ENCODE peak calls at places on chromosomes 6 and 20, in nine cellular contexts. X is osteoblast; U is psoas muscle; N is effector memory CD4-positive, alpha-beta T cell; I is spleen; O is left ventricle myocardium inferior; S is tibial artery; B is SJSA1; Y is breast epithelium. W is an unnamed sample. For H3K4me1, the result is how much of the 10 kb centered on the place peaks cover.

GRCh38 chr6:13667655-13668054 is 44.0 kb downstream of the RANBP9 start:
- DNase-seq in X (no peak), U (no peak), N (no peak), I (no peak), O (no peak), S (no peak), B (no peak), Y (no peak), W (no peak)

GRCh38 chr6:140623498-140623897 is 1249.0 kb upstream of the CITED2 start:
- DNase-seq in X (no peak), U (no peak), N (no peak), I (no peak), O (no peak), S (no peak), B (no peak), Y (no peak), W (no peak)

GRCh38 chr6:3444276-3445088 is 12.4 kb downstream of the SLC22A23 start:
- DNase-seq in X (no peak), U (no peak), N (no peak), I (no peak), O (no peak), S (no peak), B (no peak), Y (no peak), W (no peak)

GRCh38 chr6:109891924-109892323 is 86.2 kb upstream of the GPR6 start:
- DNase-seq in X (no peak), U (no peak), N (no peak), I (no peak), O (no peak), S (no peak), B (no peak), Y (no peak), W (no peak)

GRCh38 chr20:53224851-53225250 is 252.7 kb downstream of the TSHZ2 start:
- DNase-seq in X (no peak), U (no peak), N (no peak), I (no peak), O (no peak), S (no peak), B (no peak), Y (no peak), W (no peak)

GRCh38 chr20:63635431-63636141 is 8.7 kb upstream of the GMEB2 start:
- DNase-seq in X (peak), U (no peak), N (peak), I (peak), O (no peak), S (no peak), B (no peak), Y (no peak), W (no peak)

GRCh38 chr20:57781901-57782300 is 72.1 kb upstream of the PMEPA1 start:
- DNase-seq in X (no peak), U (no peak), N (no peak), I (peak), O (no peak), S (no peak), B (no peak), Y (no peak), W (no peak)

GRCh38 chr20:35059612-35060011 is 33.0 kb downstream of the TRPC4AP start:
- DNase-seq in X (no peak), U (no peak), N (no peak), I (no peak), O (no peak), S (no peak), B (no peak), Y (no peak), W (no peak)

GRCh38 chr20:36744243-36744642 is 1.6 kb downstream of the NDRG3 start:
- DNase-seq in X (peak), U (no peak), N (no peak), I (no peak), O (no peak), S (no peak), B (no peak), Y (no peak), W (no peak)

GRCh38 chr6:57255451-57256181 is 33.5 kb upstream of the RAB23 start:
- DNase-seq in X (no peak), U (no peak), N (no peak), I (no peak), O (no peak), S (no peak), B (no peak), Y (no peak), W (no peak)

GRCh38 chr6:48933136-48933535 is 529.9 kb downstream of the MMUT start:
- DNase-seq in X (no peak), U (no peak), N (no peak), I (no peak), O (no peak), S (no peak), B (no peak), Y (no peak), W (no peak)

GRCh38 chr6:4274382-4275082 is 139.2 kb upstream of the ECI2 start:
- DNase-seq in X (no peak), U (no peak), N (no peak), I (no peak), O (no peak), S (no peak), B (no peak), Y (no peak), W (no peak)

GRCh38 chr6:29861521-29862255 is 34.1 kb downstream of the HLA-G start:
- DNase-seq in X (no peak), U (no peak), N (no peak), I (no peak), O (no peak), S (no peak), B (no peak), Y (no peak), W (no peak)

GRCh38 chr6:168045141-168045691 is 33.8 kb downstream of the FRMD1 start:
- DNase-seq in X (peak), U (no peak), N (no peak), I (peak), O (no peak), S (no peak), B (no peak), Y (no peak), W (no peak)

GRCh38 chr20:48787861-48788375 is 39.9 kb downstream of the PREX1 start:
- DNase-seq in X (peak), U (no peak), N (no peak), I (peak), O (no peak), S (no peak), B (peak), Y (no peak), W (no peak)

GRCh38 chr6:132198040-132198439 is 203.2 kb downstream of the MOXD1 start:
- DNase-seq in X (peak), U (no peak), N (no peak), I (no peak), O (no peak), S (no peak), B (peak), Y (no peak), W (no peak)

GRCh38 chr6:37628611-37629320 is 68.9 kb downstream of the MDGA1 start:
- DNase-seq in X (peak), U (no peak), N (no peak), I (no peak), O (no peak), S (no peak), B (peak), Y (no peak), W (no peak)

GRCh38 chr20:63061701-63062100 is 54.9 kb upstream of the BHLHE23 start:
- DNase-seq in X (no peak), U (no peak), N (no peak), I (peak), O (peak), S (no peak), B (no peak), Y (no peak), W (no peak)

GRCh38 chr20:20130399-20130798 is 78.1 kb downstream of the CFAP61 start:
- DNase-seq in X (no peak), U (no peak), N (no peak), I (no peak), O (no peak), S (no peak), B (no peak), Y (no peak), W (peak)

GRCh38 chr6:105136433-105137350 is 43.1 kb downstream of the POPDC3 start:
- DNase-seq in X (peak), U (peak), N (no peak), I (peak), O (peak), S (peak), B (peak), Y (no peak), W (peak)

GRCh38 chr6:14694308-14694707 is 551.6 kb upstream of the JARID2 start:
- DNase-seq in X (no peak), U (no peak), N (no peak), I (no peak), O (no peak), S (no peak), B (no peak), Y (no peak), W (no peak)

GRCh38 chr6:52399511-52400315 is 20.4 kb upstream of the EFHC1 start:
- DNase-seq in X (peak), U (no peak), N (no peak), I (no peak), O (no peak), S (no peak), B (peak), Y (no peak), W (no peak)

GRCh38 chr6:81293896-81294295 is 458.6 kb downstream of the TENT5A start:
- DNase-seq in X (no peak), U (no peak), N (no peak), I (no peak), O (no peak), S (no peak), B (no peak), Y (no peak), W (no peak)

GRCh38 chr6:52489881-52490280 is 69.7 kb downstream of the EFHC1 start:
- DNase-seq in X (no peak), U (no peak), N (no peak), I (no peak), O (no peak), S (no peak), B (no peak), Y (no peak), W (no peak)

GRCh38 chr6:79947191-79948173 is at the start of gene ELOVL4:
- DNase-seq in X (peak), U (peak), N (peak), I (peak), O (peak), S (peak), B (peak), Y (peak), W (peak)

GRCh38 chr20:43508604-43509040 is 1.1 kb downstream of the L3MBTL1 start:
- DNase-seq in X (no peak), U (no peak), N (no peak), I (no peak), O (no peak), S (no peak), B (no peak), Y (no peak), W (peak)

DNA sequence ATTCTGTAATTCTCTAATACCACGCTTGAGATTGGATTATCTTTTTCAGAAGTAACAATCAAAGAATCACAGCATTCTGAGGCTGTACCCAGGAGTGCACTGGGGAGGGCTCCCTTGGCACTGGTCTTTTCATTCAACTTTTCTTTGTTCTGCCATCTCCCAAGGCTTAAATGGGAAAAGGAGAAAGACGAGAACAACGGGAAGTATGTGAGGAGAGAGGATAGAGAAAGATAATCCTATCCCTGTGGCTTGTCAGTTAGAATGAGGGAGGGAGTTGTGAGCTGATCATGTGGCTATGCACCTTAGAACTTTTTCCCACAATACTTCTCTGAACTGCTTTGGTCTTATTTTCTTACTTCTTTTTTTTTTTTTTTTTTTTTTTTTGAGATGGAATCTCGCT is 83.1 kb downstream of the CAP2 start:
- DNase-seq in X (no peak), U (no peak), N (no peak), I (no peak), O (no peak), S (no peak), B (no peak), Y (no peak), W (no peak)
- H3K27ac ChIP-seq in X (no peak), U (peak), N (no peak), I (no peak), O (peak), S (peak), B (no peak), Y (no peak), W (no peak)

GRCh38 chr6:1860756-1861369 is 251.1 kb downstream of the FOXC1 start:
- DNase-seq in X (no peak), U (no peak), N (no peak), I (no peak), O (no peak), S (no peak), B (no peak), Y (no peak), W (no peak)
- H3K4me1 ChIP-seq in X (under half), U (under half), N (under half), I (under half), O (under half), S (under half), B (under half), Y (under half), W (under half)

GRCh38 chr20:29430531-29430930 is 1826.9 kb upstream of the DEFB115 start:
- DNase-seq in X (no peak), U (no peak), N (no peak), I (no peak), O (no peak), S (no peak), B (no peak), Y (no peak), W (no peak)

DNA sequence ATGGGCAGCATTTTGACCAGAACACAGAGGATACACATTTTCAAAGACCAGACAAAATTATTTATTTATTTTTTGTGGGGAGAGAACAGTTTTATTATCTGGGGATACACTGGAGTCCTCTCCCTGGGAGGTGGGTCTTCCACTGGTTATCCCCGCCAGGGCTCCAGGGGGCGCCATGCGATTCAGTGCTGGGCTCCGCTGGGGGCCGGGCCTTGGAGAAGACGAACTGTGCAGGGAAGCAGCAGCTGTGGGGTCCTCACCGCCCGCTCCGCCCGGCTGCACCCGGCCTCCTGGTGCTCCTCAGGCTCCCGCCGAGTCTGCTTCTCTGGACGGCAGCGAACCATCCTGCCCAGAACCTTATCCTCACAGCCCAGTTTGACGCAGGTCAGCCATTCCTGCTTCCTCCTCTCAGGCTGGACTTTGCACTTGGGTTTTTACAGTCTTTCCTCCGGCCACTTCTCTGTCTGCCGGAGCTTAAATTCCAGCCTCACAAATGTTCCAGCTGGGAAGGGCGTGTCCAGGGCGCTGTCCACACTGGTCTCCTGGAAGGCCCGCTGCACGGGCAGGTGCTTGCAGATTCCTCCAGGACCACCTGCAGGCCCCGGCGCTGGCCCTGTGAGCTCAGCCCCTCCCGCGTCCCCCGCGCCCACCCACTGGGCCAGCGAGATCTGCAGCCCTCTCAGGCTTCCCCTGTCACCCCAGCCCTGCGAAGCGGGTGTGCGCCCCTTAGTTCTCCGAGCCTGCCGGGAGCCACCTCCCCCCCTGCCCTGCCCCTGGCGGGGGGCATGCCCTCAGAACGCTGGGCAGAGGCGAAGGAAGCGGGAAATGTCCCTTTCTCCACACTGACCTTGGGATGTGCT is 1830.0 kb upstream of the DEFB115 start:
- DNase-seq in X (no peak), U (no peak), N (no peak), I (no peak), O (no peak), S (no peak), B (no peak), Y (no peak), W (no peak)
- H3K4me3 ChIP-seq in X (no peak), U (no peak), N (no peak), I (peak), O (no peak), S (no peak), B (no peak), Y (no peak), W (no peak)

DNA sequence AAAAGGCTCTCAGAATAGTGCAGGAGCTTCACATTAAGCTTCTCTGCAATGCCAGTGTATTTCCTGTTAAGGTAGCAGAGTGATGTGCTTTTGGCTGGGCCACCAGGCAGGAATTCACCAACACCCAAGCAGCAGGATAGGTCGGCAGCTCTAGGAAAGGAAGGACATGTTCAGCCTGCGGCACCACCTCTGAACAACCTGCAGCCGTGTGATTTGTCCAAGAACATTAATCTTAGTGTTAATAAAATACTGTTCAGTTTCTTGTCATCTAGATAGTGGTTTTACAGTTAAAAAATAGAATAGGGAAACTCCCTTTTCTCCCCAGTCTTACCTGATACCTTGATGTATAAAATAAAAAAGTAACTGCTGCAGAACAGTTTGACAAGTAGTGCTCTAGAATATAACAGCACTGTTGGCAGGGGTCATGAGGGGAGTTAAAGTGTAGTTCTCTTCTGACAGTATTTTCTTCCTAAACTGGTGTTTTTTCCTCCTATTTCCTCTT is 18.8 kb downstream of the ZNF292 start:
- DNase-seq in X (no peak), U (no peak), N (no peak), I (no peak), O (peak), S (no peak), B (no peak), Y (peak), W (no peak)
- H3K27ac ChIP-seq in X (no peak), U (no peak), N (no peak), I (no peak), O (peak), S (no peak), B (no peak), Y (peak), W (no peak)

GRCh38 chr20:32363492-32363891 is 5.4 kb downstream of the ASXL1 start:
- DNase-seq in X (no peak), U (no peak), N (no peak), I (no peak), O (no peak), S (no peak), B (no peak), Y (no peak), W (no peak)

GRCh38 chr20:32362924-32363364 is 4.8 kb downstream of the ASXL1 start:
- DNase-seq in X (peak), U (no peak), N (no peak), I (no peak), O (no peak), S (no peak), B (no peak), Y (no peak), W (no peak)

GRCh38 chr20:32366380-32366779 is 8.2 kb downstream of the ASXL1 start:
- DNase-seq in X (no peak), U (no peak), N (no peak), I (no peak), O (no peak), S (no peak), B (no peak), Y (no peak), W (no peak)

GRCh38 chr20:32364554-32365208 is 6.5 kb downstream of the ASXL1 start:
- DNase-seq in X (no peak), U (no peak), N (no peak), I (no peak), O (no peak), S (no peak), B (no peak), Y (no peak), W (no peak)

GRCh38 chr20:32365560-32365959 is 7.4 kb downstream of the ASXL1 start:
- DNase-seq in X (no peak), U (no peak), N (no peak), I (no peak), O (no peak), S (no peak), B (no peak), Y (no peak), W (no peak)
- H3K4me1 ChIP-seq in X (under half), U (half or more), N (under half), I (half or more), O (half or more), S (half or more), B (under half), Y (under half), W (under half)

GRCh38 chr6:43095939-43096338 is 19.8 kb downstream of the PTK7 start:
- DNase-seq in X (peak), U (no peak), N (no peak), I (peak), O (no peak), S (no peak), B (no peak), Y (no peak), W (no peak)
- H3K4me3 ChIP-seq in X (peak), U (no peak), N (no peak), I (no peak), O (no peak), S (no peak), B (no peak), Y (peak), W (no peak)